ENCODE peak calls at places on chromosomes 3 and 15, in eight cellular contexts. One of them, this sample, is unnamed.

GRCh38 chr15:79122391-79122790 is 31.8 kb upstream of the RASGRF1 start:
- DNase-seq in AML-193: no peak
- DNase-seq in Caki2: no peak
- DNase-seq in activated naive CD4-positive, alpha-beta T cell treated with anti-CD3 and anti-CD28 coated beads, Interleukin-2, amount 50 U/mL, for 72 hours: no peak
- DNase-seq in effector memory CD4-positive, alpha-beta T cell: no peak
- DNase-seq in SK-MEL-5: no peak
- DNase-seq in hippocampal formation: no peak
- DNase-seq in uterus: no peak
- DNase-seq in this sample: no peak

GRCh38 chr3:120369000-120369399 is 19.8 kb upstream of the LRRC58 start:
- DNase-seq in uterus: no peak
- DNase-seq in SK-MEL-5: no peak
- DNase-seq in activated naive CD4-positive, alpha-beta T cell treated with anti-CD3 and anti-CD28 coated beads, Interleukin-2, amount 50 U/mL, for 72 hours: no peak
- DNase-seq in effector memory CD4-positive, alpha-beta T cell: no peak
- DNase-seq in AML-193: no peak
- DNase-seq in hippocampal formation: no peak
- DNase-seq in Caki2: peak; percentile 62
- DNase-seq in this sample: no peak

GRCh38 chr15:33292718-33293307 is 18.0 kb upstream of the RYR3 start:
- DNase-seq in Caki2: peak; percentile 57
- DNase-seq in AML-193: peak; percentile 37
- DNase-seq in activated naive CD4-positive, alpha-beta T cell treated with anti-CD3 and anti-CD28 coated beads, Interleukin-2, amount 50 U/mL, for 72 hours: no peak
- DNase-seq in effector memory CD4-positive, alpha-beta T cell: no peak
- DNase-seq in uterus: peak; percentile 54
- DNase-seq in SK-MEL-5: peak; percentile 85
- DNase-seq in hippocampal formation: peak; percentile 68
- DNase-seq in this sample: peak; percentile 70

GRCh38 chr3:48137425-48137999 is 50.7 kb downstream of the CDC25A start:
- DNase-seq in SK-MEL-5: no peak
- DNase-seq in hippocampal formation: no peak
- DNase-seq in uterus: no peak
- DNase-seq in AML-193: no peak
- DNase-seq in Caki2: no peak
- DNase-seq in activated naive CD4-positive, alpha-beta T cell treated with anti-CD3 and anti-CD28 coated beads, Interleukin-2, amount 50 U/mL, for 72 hours: no peak
- DNase-seq in effector memory CD4-positive, alpha-beta T cell: no peak
- DNase-seq in this sample: no peak

GRCh38 chr3:147409143-147410121 is at the start of gene ZIC1:
- DNase-seq in hippocampal formation: peak; percentile 69
- DNase-seq in effector memory CD4-positive, alpha-beta T cell: no peak
- DNase-seq in Caki2: no peak
- DNase-seq in activated naive CD4-positive, alpha-beta T cell treated with anti-CD3 and anti-CD28 coated beads, Interleukin-2, amount 50 U/mL, for 72 hours: no peak
- DNase-seq in uterus: no peak
- DNase-seq in AML-193: no peak
- DNase-seq in SK-MEL-5: peak; percentile 83
- DNase-seq in this sample: peak; percentile 87

GRCh38 chr3:141255864-141256263 is 24.2 kb downstream of the PXYLP1 start:
- DNase-seq in AML-193: no peak
- DNase-seq in effector memory CD4-positive, alpha-beta T cell: no peak
- DNase-seq in SK-MEL-5: peak; percentile 90
- DNase-seq in hippocampal formation: no peak
- DNase-seq in uterus: no peak
- DNase-seq in Caki2: no peak
- DNase-seq in activated naive CD4-positive, alpha-beta T cell treated with anti-CD3 and anti-CD28 coated beads, Interleukin-2, amount 50 U/mL, for 72 hours: no peak
- DNase-seq in this sample: no peak

GRCh38 chr3:128145279-128145678 is 8.0 kb upstream of the EEFSEC start:
- DNase-seq in Caki2: peak; percentile 16
- DNase-seq in AML-193: peak; percentile 92
- DNase-seq in activated naive CD4-positive, alpha-beta T cell treated with anti-CD3 and anti-CD28 coated beads, Interleukin-2, amount 50 U/mL, for 72 hours: no peak
- DNase-seq in SK-MEL-5: no peak
- DNase-seq in uterus: no peak
- DNase-seq in hippocampal formation: no peak
- DNase-seq in effector memory CD4-positive, alpha-beta T cell: no peak
- DNase-seq in this sample: no peak

GRCh38 chr3:170780955-170781354 is 89.0 kb downstream of the RPL22L1 start:
- DNase-seq in effector memory CD4-positive, alpha-beta T cell: no peak
- DNase-seq in activated naive CD4-positive, alpha-beta T cell treated with anti-CD3 and anti-CD28 coated beads, Interleukin-2, amount 50 U/mL, for 72 hours: no peak
- DNase-seq in AML-193: no peak
- DNase-seq in Caki2: no peak
- DNase-seq in hippocampal formation: no peak
- DNase-seq in SK-MEL-5: no peak
- DNase-seq in uterus: no peak
- DNase-seq in this sample: no peak

This sample was measured in ecto neural progenitor cell.